ENCODE peak calls at places on chromosomes 5 and 9, in five cellular contexts. X is Caki2; H is stimulated activated CD4-positive, alpha-beta T cell treated with anti-CD3 and anti-CD28 coated beads, Interleukin-4, amount 100 ng/mL, for 24 hours; I is RPMI7951; W is sciatic nerve. S is an unnamed sample.

GRCh38 chr5:172820046-172820767 is 13.8 kb upstream of the ERGIC1 start:
- DNase-seq in I (no peak), X (peak), H (peak), W (peak), S (peak)

GRCh38 chr5:106097308-106097707 is 1573.4 kb downstream of the EFNA5 start:
- DNase-seq in H (no peak), X (no peak), I (no peak), W (no peak), S (no peak)

GRCh38 chr5:1552469-1553255 is 28.9 kb upstream of the LPCAT1 start:
- DNase-seq in I (peak), W (peak), X (no peak), H (no peak), S (no peak)

GRCh38 chr9:16726718-16727451 is 143.6 kb downstream of the BNC2 start:
- DNase-seq in W (peak), X (peak), H (no peak), I (peak), S (peak)

GRCh38 chr9:86721843-86722705 is 225.2 kb downstream of the GAS1 start:
- DNase-seq in X (no peak), I (peak), W (no peak), H (no peak), S (no peak)

GRCh38 chr5:164051745-164052144 is 546.3 kb downstream of the MAT2B start:
- DNase-seq in W (no peak), I (no peak), H (no peak), X (no peak), S (no peak)

GRCh38 chr9:33956544-33956943 is 92.1 kb downstream of the UBAP2 start:
- DNase-seq in X (no peak), W (no peak), I (no peak), H (no peak), S (no peak)

GRCh38 chr5:68709229-68709628 is 384.6 kb upstream of the SLC30A5 start:
- DNase-seq in X (no peak), I (no peak), H (no peak), W (no peak), S (no peak)

GRCh38 chr9:72464819-72465218 is 56.6 kb upstream of the TMC1 start:
- DNase-seq in H (no peak), X (no peak), W (no peak), I (no peak), S (no peak)

GRCh38 chr5:150196986-150197385 is 7.1 kb downstream of the SLC6A7 start:
- DNase-seq in H (no peak), X (no peak), I (no peak), W (no peak), S (peak)

GRCh38 chr5:111494350-111494999 is 17.9 kb downstream of the STARD4 start:
- DNase-seq in X (no peak), H (no peak), I (no peak), W (no peak), S (no peak)

GRCh38 chr9:112180387-112180881 is 5.3 kb upstream of the SUSD1 start:
- DNase-seq in I (peak), W (no peak), X (peak), H (peak), S (no peak)

GRCh38 chr5:39495294-39495693 is 70.5 kb upstream of the DAB2 start:
- DNase-seq in H (no peak), W (no peak), X (no peak), I (no peak), S (no peak)

GRCh38 chr9:129362287-129363098 is 184.4 kb upstream of the IER5L start:
- DNase-seq in X (peak), H (no peak), W (no peak), I (no peak), S (no peak)

GRCh38 chr5:149576021-149576420 is 5.3 kb upstream of the ARHGEF37 start:
- DNase-seq in X (no peak), H (no peak), W (no peak), I (no peak), S (no peak)

GRCh38 chr9:69945671-69946141 is 97.9 kb upstream of the MAMDC2 start:
- DNase-seq in I (peak), W (peak), H (no peak), X (no peak), S (peak)

GRCh38 chr5:102539598-102539997 is 40.8 kb upstream of the SLCO6A1 start:
- DNase-seq in H (no peak), I (peak), X (no peak), W (no peak), S (no peak)

S was measured in left colon.